ENCODE peak calls at places on chromosome 5, in five cellular contexts. Z is GM23338, D is cardiac muscle cell, Q is left ventricle myocardium inferior, F is adrenal gland. M is an unnamed sample.
A peak's percentile ranks its signal among the peaks of the same experiment; 100 is the strongest.

GRCh38 chr5:127941646-127942045 is 141.9 kb upstream of the SLC12A2 start:
- DNase-seq in Z (no peak), D (no peak), Q (no peak), F (no peak), M (peak; percentile 68)

GRCh38 chr5:151721087-151721646 is 34.5 kb upstream of the SPARC start:
- DNase-seq in Z (no peak), D (no peak), Q (no peak), F (no peak), M (no peak)

GRCh38 chr5:115471674-115472073 is 72.9 kb downstream of the FEM1C start:
- DNase-seq in Z (no peak), D (no peak), Q (peak; percentile 53), F (no peak), M (no peak)

GRCh38 chr5:171429543-171429910 is 10.1 kb downstream of the FGF18 start:
- DNase-seq in Z (no peak), D (no peak), Q (no peak), F (no peak), M (no peak)

GRCh38 chr5:107389130-107389553 is 281.6 kb downstream of the EFNA5 start:
- DNase-seq in Z (no peak), D (no peak), Q (no peak), F (no peak), M (peak; percentile 24)

GRCh38 chr5:131324311-131324710 is 60.5 kb downstream of the CDC42SE2 start:
- DNase-seq in Z (peak; percentile 44), D (no peak), Q (no peak), F (no peak), M (no peak)

GRCh38 chr5:134140530-134141201 is 26.2 kb downstream of the TCF7 start:
- DNase-seq in Z (peak; percentile 89), D (peak; percentile 77), Q (peak; percentile 56), F (peak; percentile 75), M (peak; percentile 79)

GRCh38 chr5:164191240-164191639 is 685.8 kb downstream of the MAT2B start:
- DNase-seq in Z (no peak), D (no peak), Q (peak; percentile 47), F (no peak), M (peak; percentile 51)

GRCh38 chr5:926416-927171 is 33.9 kb downstream of the TRIP13 start:
- DNase-seq in Z (peak; percentile 74), D (peak; percentile 63), Q (no peak), F (no peak), M (no peak)

GRCh38 chr5:31048282-31048974 is 145.1 kb upstream of the CDH6 start:
- DNase-seq in Z (no peak), D (no peak), Q (no peak), F (no peak), M (peak; percentile 48)

GRCh38 chr5:169116961-169117461 is 183.9 kb downstream of the SLIT3 start:
- DNase-seq in Z (peak; percentile 81), D (no peak), Q (no peak), F (no peak), M (no peak)

GRCh38 chr5:61334224-61335196 is 2.5 kb downstream of the ZSWIM6 start:
- DNase-seq in Z (peak; percentile 32), D (no peak), Q (no peak), F (no peak), M (no peak)

GRCh38 chr5:170277953-170278352 is 19.6 kb downstream of the LCP2 start:
- DNase-seq in Z (peak; percentile 61), D (no peak), Q (no peak), F (no peak), M (no peak)

GRCh38 chr5:19903611-19904010 is 84.4 kb downstream of the CDH18 start:
- DNase-seq in Z (no peak), D (no peak), Q (no peak), F (no peak), M (no peak)

GRCh38 chr5:111954516-111955337 is 197.7 kb upstream of the NREP start:
- DNase-seq in Z (no peak), D (no peak), Q (no peak), F (no peak), M (no peak)

GRCh38 chr5:10367586-10367985 is 14.1 kb downstream of the MARCHF6 start:
- DNase-seq in Z (no peak), D (no peak), Q (no peak), F (no peak), M (no peak)

GRCh38 chr5:6253846-6254245 is 124.5 kb downstream of the MED10 start:
- DNase-seq in Z (no peak), D (no peak), Q (no peak), F (no peak), M (no peak)

GRCh38 chr5:173764321-173765029 is 123.7 kb upstream of the CPEB4 start:
- DNase-seq in Z (peak; percentile 34), D (peak; percentile 34), Q (peak; percentile 78), F (peak; percentile 93), M (peak; percentile 55)

GRCh38 chr5:36389245-36389644 is 87.5 kb upstream of the RANBP3L start:
- DNase-seq in Z (no peak), D (no peak), Q (no peak), F (peak; percentile 24), M (no peak)

GRCh38 chr5:99621772-99622681 is 693.2 kb upstream of the CHD1 start:
- DNase-seq in Z (peak; percentile 22), D (peak; percentile 2), Q (no peak), F (no peak), M (no peak)

GRCh38 chr5:181028032-181028819 is 11.8 kb upstream of the BTNL9 start:
- DNase-seq in Z (peak; percentile 93), D (no peak), Q (no peak), F (no peak), M (no peak)

GRCh38 chr5:390571-391491 is 52.1 kb upstream of the EXOC3 start:
- DNase-seq in Z (no peak), D (no peak), Q (no peak), F (no peak), M (peak; percentile 16)

GRCh38 chr5:15008476-15008875 is 136.9 kb upstream of the ANKH start:
- DNase-seq in Z (peak; percentile 63), D (no peak), Q (peak; percentile 85), F (peak; percentile 49), M (peak; percentile 94)

GRCh38 chr5:132777209-132778069 is at the start of gene SEPTIN8:
- DNase-seq in Z (peak; percentile 64), D (peak; percentile 79), Q (peak; percentile 66), F (peak; percentile 41), M (peak; percentile 65)

GRCh38 chr5:116668361-116668760 is 93.7 kb upstream of the SEMA6A start:
- DNase-seq in Z (no peak), D (no peak), Q (no peak), F (no peak), M (no peak)

GRCh38 chr5:141883184-141883947 is 5.2 kb upstream of the PCDH1 start:
- DNase-seq in Z (peak; percentile 90), D (peak; percentile 88), Q (peak; percentile 56), F (peak; percentile 71), M (no peak)

GRCh38 chr5:111194053-111194452 is 30.1 kb upstream of the CAMK4 start:
- DNase-seq in Z (peak; percentile 30), D (no peak), Q (no peak), F (no peak), M (no peak)

GRCh38 chr5:177491429-177491945 is 5.9 kb downstream of the PDLIM7 start:
- DNase-seq in Z (peak; percentile 94), D (peak; percentile 88), Q (no peak), F (no peak), M (no peak)

GRCh38 chr5:169788168-169788567 is 151.1 kb downstream of the DOCK2 start:
- DNase-seq in Z (no peak), D (no peak), Q (no peak), F (no peak), M (no peak)

GRCh38 chr5:15513379-15513778 is 13.4 kb downstream of the FBXL7 start:
- DNase-seq in Z (no peak), D (no peak), Q (no peak), F (no peak), M (no peak)

GRCh38 chr5:168128556-168128955 is 162.9 kb upstream of the WWC1 start:
- DNase-seq in Z (no peak), D (no peak), Q (no peak), F (no peak), M (no peak)

GRCh38 chr5:52800394-52801213 is 12.9 kb downstream of the ITGA1 start:
- DNase-seq in Z (peak; percentile 66), D (peak; percentile 57), Q (peak; percentile 61), F (peak; percentile 78), M (peak; percentile 72)
- TF ChIP-seq CTCF in Z (no peak), D (no peak), Q (peak; percentile 32), F (peak; percentile 6), M (peak; percentile 10)

GRCh38 chr5:139764250-139764791 is 31.3 kb upstream of the PSD2 start:
- DNase-seq in Z (peak; percentile 86), D (peak; percentile 43), Q (no peak), F (no peak), M (no peak)

GRCh38 chr5:139765409-139766217 is 30.0 kb upstream of the PSD2 start:
- DNase-seq in Z (peak; percentile 88), D (peak; percentile 90), Q (peak; percentile 79), F (peak; percentile 79), M (peak; percentile 79)

GRCh38 chr5:139762624-139763170 is 32.9 kb upstream of the PSD2 start:
- DNase-seq in Z (no peak), D (peak; percentile 40), Q (no peak), F (no peak), M (no peak)

GRCh38 chr5:139765040-139765408 is 30.6 kb upstream of the PSD2 start:
- DNase-seq in Z (no peak), D (no peak), Q (no peak), F (no peak), M (no peak)

DNA sequence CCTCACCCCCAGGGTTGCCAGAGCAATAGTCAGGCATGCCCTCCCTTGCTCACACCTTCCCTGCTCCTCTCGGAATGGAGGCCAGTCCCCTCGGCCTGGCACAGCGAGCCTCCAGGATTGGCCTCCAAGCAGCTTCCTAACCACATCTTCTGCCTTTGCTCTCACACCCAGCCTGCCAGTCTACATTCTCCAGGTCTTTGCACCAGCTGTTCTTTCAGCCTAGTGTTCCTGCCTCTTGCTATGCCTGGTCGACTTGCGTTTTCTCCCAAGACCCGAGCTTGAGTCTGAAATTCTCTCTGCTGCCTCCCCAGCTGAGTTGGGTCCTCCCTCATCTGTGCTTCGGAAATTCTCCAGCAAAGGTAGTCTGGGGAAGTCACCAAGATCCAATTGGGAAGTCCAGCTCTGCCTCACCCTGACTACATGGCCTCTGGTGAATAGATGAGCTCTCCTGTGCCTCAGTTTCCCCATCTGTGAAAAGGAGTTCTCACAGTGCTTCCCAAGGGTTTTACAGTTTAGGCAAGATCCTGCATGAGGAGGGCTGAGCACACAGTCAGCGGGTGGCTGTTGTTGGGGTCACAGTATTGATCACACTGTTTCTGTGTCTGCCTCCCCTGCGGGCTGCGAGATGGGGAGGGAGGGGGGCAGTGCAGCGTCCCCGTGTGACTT is 31.9 kb upstream of the PSD2 start:
- DNase-seq in Z (no peak), D (no peak), Q (no peak), F (no peak), M (no peak)
- H3K4me3 ChIP-seq in Z (peak overlapping the region; percentile 55), D (no peak overlapping the region), Q (no peak overlapping the region), F (no peak overlapping the region), M (no peak overlapping the region)

GRCh38 chr5:156515121-156515520 is 188.2 kb downstream of the SGCD start:
- DNase-seq in Z (no peak), D (no peak), Q (no peak), F (no peak), M (no peak)
- H3K4me1 ChIP-seq in Z (no peaks in the 10 kb centered on the region), D (no peaks in the 10 kb centered on the region), Q (peaks cover 4% of the 10 kb centered on the region), F (no peaks in the 10 kb centered on the region), M (no peaks in the 10 kb centered on the region)

DNA sequence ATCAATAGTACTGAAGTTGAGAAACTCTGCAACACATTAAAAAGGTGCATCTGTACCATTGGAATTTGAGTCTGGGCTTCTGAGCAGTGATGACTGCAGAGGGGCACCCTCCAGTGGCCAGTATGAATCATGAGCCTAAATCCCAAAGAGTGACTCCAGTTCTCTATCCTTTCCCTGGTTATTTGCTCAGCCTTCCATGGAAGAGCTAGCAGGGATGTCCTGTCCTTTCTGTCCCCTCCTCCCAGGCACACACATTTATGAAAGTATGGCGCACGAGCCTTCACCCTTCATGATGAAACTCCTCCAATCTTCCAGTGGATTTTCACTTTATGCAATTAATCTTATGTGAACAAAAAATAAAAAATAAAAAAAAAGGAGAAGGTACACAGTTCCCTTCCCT is 81.0 kb downstream of the ESM1 start:
- DNase-seq in Z (peak; percentile 67), D (peak; percentile 66), Q (no peak), F (no peak), M (no peak)
- TF ChIP-seq CTCF in Z (peak; percentile 60), D (peak; percentile 71), Q (peak; percentile 41), F (no peak), M (no peak)